ENCODE peak calls at places on chromosomes 4 and X, in six cellular contexts. H is mucosa of descending colon, S is cardiac fibroblast, K is fibroblast of the aortic adventitia, B is AG10803, E is foreskin fibroblast. R is an unnamed sample.

GRCh38 chr4:78612398-78613005 is 60.9 kb downstream of the ANXA3 start:
- DNase-seq in H (no peak), S (peak), K (peak), B (peak), E (peak), R (no peak)

GRCh38 chr4:177446571-177446970 is 4.3 kb upstream of the AGA start:
- DNase-seq in H (no peak), S (no peak), K (no peak), B (no peak), E (no peak), R (no peak)

GRCh38 chrX:48761674-48762471 is at the start of gene GLOD5:
- DNase-seq in H (peak), S (peak), K (no peak), B (peak), E (no peak), R (no peak)

GRCh38 chr4:5199142-5199541 is 147.9 kb downstream of the STK32B start:
- DNase-seq in H (no peak), S (no peak), K (no peak), B (no peak), E (no peak), R (no peak)

GRCh38 chr4:116122131-116122530 is 963.2 kb downstream of the TRAM1L1 start:
- DNase-seq in H (no peak), S (no peak), K (no peak), B (no peak), E (no peak), R (no peak)

GRCh38 chrX:155871934-155872333 is 9.2 kb upstream of the VAMP7 start:
- DNase-seq in H (no peak), S (no peak), K (no peak), B (no peak), E (no peak), R (no peak)

GRCh38 chrX:19613645-19614323 is 98.5 kb upstream of the MAP3K15 start:
- DNase-seq in H (no peak), S (no peak), K (no peak), B (no peak), E (no peak), R (no peak)

GRCh38 chr4:169286562-169287301 is 16.0 kb upstream of the SH3RF1 start:
- DNase-seq in H (no peak), S (no peak), K (no peak), B (peak), E (no peak), R (no peak)

GRCh38 chr4:30792616-30793015 is 72.4 kb downstream of the PCDH7 start:
- DNase-seq in H (no peak), S (no peak), K (peak), B (no peak), E (no peak), R (no peak)

GRCh38 chrX:132774312-132774711 is 184.1 kb downstream of the HS6ST2 start:
- DNase-seq in H (no peak), S (no peak), K (no peak), B (no peak), E (no peak), R (no peak)

GRCh38 chr4:105192474-105192873 is 45.8 kb downstream of the TET2 start:
- DNase-seq in H (no peak), S (no peak), K (no peak), B (no peak), E (no peak), R (no peak)

GRCh38 chr4:113628711-113629110 is 132.8 kb downstream of the CAMK2D start:
- DNase-seq in H (no peak), S (no peak), K (no peak), B (no peak), E (no peak), R (no peak)

GRCh38 chr4:174928575-174929253 is 10.6 kb downstream of the ADAM29 start:
- DNase-seq in H (no peak), S (no peak), K (no peak), B (no peak), E (no peak), R (no peak)

GRCh38 chr4:36812153-36812552 is 432.4 kb upstream of the NWD2 start:
- DNase-seq in H (no peak), S (no peak), K (no peak), B (no peak), E (no peak), R (no peak)

GRCh38 chrX:112473654-112474053 is 206.1 kb downstream of the LHFPL1 start:
- DNase-seq in H (no peak), S (no peak), K (no peak), B (no peak), E (no peak), R (no peak)

GRCh38 chr4:35723973-35724372 is 520.3 kb downstream of the ARAP2 start:
- DNase-seq in H (no peak), S (no peak), K (no peak), B (no peak), E (no peak), R (no peak)

GRCh38 chrX:117910216-117910615 is 206.4 kb downstream of the KLHL13 start:
- DNase-seq in H (no peak), S (no peak), K (no peak), B (no peak), E (no peak), R (no peak)

GRCh38 chr4:165301833-165302232 is 25.6 kb upstream of the MSMO1 start:
- DNase-seq in H (no peak), S (peak), K (peak), B (peak), E (no peak), R (no peak)

GRCh38 chr4:137309424-137309823 is 222.9 kb downstream of the PCDH18 start:
- DNase-seq in H (no peak), S (no peak), K (no peak), B (no peak), E (no peak), R (no peak)

GRCh38 chrX:255923-256331 is 25.3 kb upstream of the PLCXD1 start:
- DNase-seq in H (peak), S (no peak), K (no peak), B (no peak), E (no peak), R (peak)

GRCh38 chrX:29215251-29215650 is 628.0 kb downstream of the IL1RAPL1 start:
- DNase-seq in H (no peak), S (peak), K (peak), B (no peak), E (no peak), R (no peak)

GRCh38 chrX:82626978-82627377 is 881.1 kb upstream of the POU3F4 start:
- DNase-seq in H (no peak), S (no peak), K (no peak), B (no peak), E (no peak), R (no peak)

GRCh38 chr4:8547108-8547911 is 32.9 kb upstream of the GPR78 start:
- DNase-seq in H (no peak), S (peak), K (peak), B (peak), E (no peak), R (no peak)

GRCh38 chrX:17475820-17476219 is 100.8 kb downstream of the NHS start:
- DNase-seq in H (no peak), S (peak), K (peak), B (peak), E (no peak), R (no peak)

GRCh38 chrX:53254570-53255461 is 26.6 kb downstream of the IQSEC2 start:
- DNase-seq in H (no peak), S (no peak), K (no peak), B (no peak), E (no peak), R (no peak)

GRCh38 chr4:48225368-48226141 is 44.1 kb downstream of the TEC start:
- DNase-seq in H (no peak), S (no peak), K (no peak), B (no peak), E (peak), R (no peak)

GRCh38 chrX:9562851-9563250 is 98.0 kb downstream of the TBL1X start:
- DNase-seq in H (no peak), S (peak), K (peak), B (peak), E (peak), R (no peak)

GRCh38 chr4:16196482-16197393 is 29.5 kb downstream of the TAPT1 start:
- DNase-seq in H (no peak), S (peak), K (peak), B (peak), E (peak), R (no peak)

GRCh38 chr4:9898596-9899345 is 117.3 kb downstream of the DRD5 start:
- DNase-seq in H (no peak), S (peak), K (peak), B (peak), E (peak), R (peak)

GRCh38 chr4:26568446-26568994 is 15.4 kb upstream of the TBC1D19 start:
- DNase-seq in H (no peak), S (peak), K (peak), B (peak), E (peak), R (no peak)

GRCh38 chrX:132965461-132965860 is 7.0 kb upstream of the HS6ST2 start:
- DNase-seq in H (no peak), S (no peak), K (no peak), B (no peak), E (no peak), R (no peak)

GRCh38 chrX:23557070-23557469 is 110.2 kb upstream of the PRDX4 start:
- DNase-seq in H (no peak), S (peak), K (peak), B (no peak), E (no peak), R (no peak)

GRCh38 chr4:7328913-7329638 is 105.7 kb downstream of the PSAPL1 start:
- DNase-seq in H (peak), S (peak), K (peak), B (peak), E (peak), R (no peak)

GRCh38 chrX:49247346-49247745 is 12.1 kb downstream of the CCDC22 start:
- DNase-seq in H (no peak), S (no peak), K (no peak), B (no peak), E (no peak), R (no peak)

GRCh38 chr4:74540193-74540592 is 95.3 kb downstream of the AREG start:
- DNase-seq in H (no peak), S (peak), K (peak), B (peak), E (no peak), R (no peak)

GRCh38 chr4:77453911-77454310 is 151.7 kb upstream of the CXCL13 start:
- DNase-seq in H (no peak), S (no peak), K (no peak), B (no peak), E (no peak), R (no peak)

GRCh38 chr4:80186666-80187065 is 10.6 kb upstream of the PRDM8 start:
- DNase-seq in H (no peak), S (no peak), K (no peak), B (no peak), E (no peak), R (no peak)

DNA sequence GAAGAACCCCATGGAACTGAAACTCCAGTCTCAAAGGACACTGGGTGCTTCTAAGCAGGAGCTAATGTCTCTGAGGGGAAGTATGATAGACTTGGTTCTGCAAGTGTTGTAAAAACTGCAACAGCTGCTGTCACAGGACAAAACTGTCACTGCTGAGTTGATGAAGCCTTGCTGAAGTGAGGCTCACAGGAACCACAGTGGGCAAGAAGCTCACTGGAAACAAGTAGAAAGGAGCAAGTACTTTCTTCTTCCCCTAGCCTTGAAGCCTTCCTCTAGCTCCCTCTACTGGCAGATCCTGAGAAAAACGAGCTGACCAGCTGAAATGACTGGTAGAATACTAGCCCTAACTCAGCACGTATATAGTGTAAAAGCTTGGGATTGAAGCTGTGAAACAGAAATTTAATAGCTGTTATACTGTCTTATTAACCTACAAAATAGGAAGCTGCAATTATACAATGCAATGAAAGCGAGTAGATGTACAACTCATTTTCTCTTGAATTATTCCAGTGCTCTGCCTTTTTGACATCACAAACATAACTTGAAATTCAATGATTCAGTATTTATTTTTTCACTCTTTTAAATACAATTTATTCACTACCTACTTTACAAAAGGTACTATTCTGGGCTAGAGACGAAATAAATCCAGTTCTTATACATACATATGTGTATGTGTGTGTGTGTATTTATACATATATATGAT is 91.4 kb downstream of the GABRB1 start:
- DNase-seq in H (no peak), S (peak), K (peak), B (peak), E (peak), R (no peak)
- TF ChIP-seq CTCF in H (peak), S (peak), K (peak), B (peak), E (peak), R (peak)

DNA sequence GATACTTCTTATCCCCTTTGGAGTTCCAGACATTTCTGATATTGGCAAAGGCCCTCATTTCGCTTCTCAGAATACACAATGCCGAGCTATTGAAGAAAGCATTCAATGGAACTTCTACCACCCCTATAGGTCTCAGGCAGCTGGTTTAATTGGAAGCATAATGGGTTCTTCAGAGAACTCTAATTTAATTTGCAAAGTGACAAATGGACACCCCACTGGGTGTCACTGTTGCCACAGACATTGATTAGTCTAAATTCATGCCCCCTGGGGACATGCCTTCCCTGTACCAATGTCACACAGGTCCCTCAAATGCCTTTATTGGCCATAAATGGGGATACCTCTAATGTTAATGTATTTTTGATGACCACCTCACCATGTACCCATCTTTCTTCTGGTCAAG is 22.9 kb upstream of the TMEM255A start:
- DNase-seq in H (no peak), S (no peak), K (no peak), B (no peak), E (no peak), R (no peak)
- TF ChIP-seq CTCF in H (no peak), S (no peak), K (no peak), B (no peak), E (no peak), R (peak)

GRCh38 chr4:147733614-147734344 is 1.9 kb downstream of the ARHGAP10 start:
- DNase-seq in H (no peak), S (peak), K (peak), B (peak), E (peak), R (no peak)
- TF ChIP-seq CTCF in H (no peak), S (no peak), K (no peak), B (no peak), E (no peak), R (no peak)

DNA sequence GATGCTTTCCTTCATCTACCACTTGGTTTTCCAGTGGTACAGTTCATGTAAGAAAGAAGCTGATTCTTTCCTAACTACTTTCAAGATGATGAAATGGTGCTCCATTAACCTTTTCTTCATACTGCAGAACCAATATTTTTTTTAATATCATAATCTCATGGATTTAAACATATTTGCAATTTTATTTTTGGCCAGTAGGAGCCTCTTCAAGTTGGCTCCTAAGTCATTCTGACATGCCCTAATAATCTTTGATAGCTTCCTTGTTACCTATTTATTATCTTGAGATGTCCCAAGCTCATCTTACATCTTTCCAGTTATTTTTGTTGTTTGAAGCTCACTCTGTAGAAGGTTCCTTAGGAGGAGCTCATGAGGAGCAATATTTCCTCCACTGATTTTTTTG is 170.2 kb downstream of the APBB2 start:
- DNase-seq in H (no peak), S (no peak), K (no peak), B (no peak), E (no peak), R (no peak)
- TF ChIP-seq CTCF in H (no peak), S (no peak), K (no peak), B (no peak), E (no peak), R (no peak)

DNA sequence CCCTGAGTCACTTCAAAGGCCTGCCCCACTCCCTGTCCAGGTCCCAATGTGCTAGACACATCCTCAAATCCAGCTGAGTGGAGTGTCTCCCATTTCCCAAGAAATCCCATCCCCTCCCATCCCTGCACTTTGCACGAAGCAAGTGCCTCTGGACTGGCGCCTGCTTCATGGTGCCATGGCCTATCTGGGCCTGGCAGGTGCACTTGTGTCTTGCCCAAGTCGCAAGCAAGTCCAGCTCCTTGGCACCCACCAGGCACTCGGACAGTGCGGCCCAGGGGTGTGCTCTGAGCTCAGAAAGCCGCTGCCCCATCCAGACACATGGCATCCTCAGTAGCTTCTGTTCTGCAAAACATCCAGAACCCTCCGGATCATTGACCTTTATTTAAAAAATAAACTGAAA is 97.4 kb downstream of the DCTD start:
- DNase-seq in H (no peak), S (no peak), K (no peak), B (no peak), E (no peak), R (no peak)
- TF ChIP-seq CTCF in H (no peak), S (no peak), K (no peak), B (no peak), E (no peak), R (no peak)

GRCh38 chrX:151830911-151831310 is 81.8 kb upstream of the MAGEA4 start:
- DNase-seq in H (no peak), S (peak), K (peak), B (no peak), E (no peak), R (no peak)

GRCh38 chrX:151828434-151829080 is 84.1 kb upstream of the MAGEA4 start:
- DNase-seq in H (no peak), S (no peak), K (peak), B (no peak), E (peak), R (no peak)

GRCh38 chrX:151821226-151821625 is 86.7 kb downstream of the CNGA2 start:
- DNase-seq in H (no peak), S (no peak), K (no peak), B (no peak), E (no peak), R (no peak)

DNA sequence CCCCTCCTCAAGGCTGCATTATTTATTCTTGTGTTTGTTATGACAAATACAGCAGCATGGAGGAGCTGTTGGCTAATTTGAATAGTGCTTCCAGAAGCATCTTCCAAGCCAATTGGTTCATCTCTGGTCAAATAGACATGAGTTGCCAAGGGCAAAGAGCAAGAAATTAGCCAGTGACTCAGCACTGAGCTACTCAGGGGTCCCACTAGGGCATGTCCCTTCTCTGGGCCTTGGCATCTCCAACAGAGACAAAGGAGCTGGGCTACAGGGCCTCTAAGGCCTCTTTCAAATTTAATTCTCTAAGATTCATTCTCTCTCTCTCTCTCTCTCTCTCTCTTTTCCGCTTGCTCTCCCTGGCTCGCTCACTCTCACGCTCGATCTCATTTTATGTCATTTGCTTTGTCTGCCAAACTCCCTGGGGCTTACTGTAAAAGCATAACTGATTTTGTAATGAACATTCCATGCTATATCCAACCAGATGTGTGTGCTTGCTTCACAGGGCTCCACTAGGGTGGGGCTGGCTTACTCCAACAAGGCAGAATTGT is 86.7 kb upstream of the MAGEA4 start:
- DNase-seq in H (no peak), S (peak), K (peak), B (peak), E (peak), R (no peak)
- TF ChIP-seq CTCF in H (no peak), S (peak), K (peak), B (peak), E (peak), R (no peak)

DNA sequence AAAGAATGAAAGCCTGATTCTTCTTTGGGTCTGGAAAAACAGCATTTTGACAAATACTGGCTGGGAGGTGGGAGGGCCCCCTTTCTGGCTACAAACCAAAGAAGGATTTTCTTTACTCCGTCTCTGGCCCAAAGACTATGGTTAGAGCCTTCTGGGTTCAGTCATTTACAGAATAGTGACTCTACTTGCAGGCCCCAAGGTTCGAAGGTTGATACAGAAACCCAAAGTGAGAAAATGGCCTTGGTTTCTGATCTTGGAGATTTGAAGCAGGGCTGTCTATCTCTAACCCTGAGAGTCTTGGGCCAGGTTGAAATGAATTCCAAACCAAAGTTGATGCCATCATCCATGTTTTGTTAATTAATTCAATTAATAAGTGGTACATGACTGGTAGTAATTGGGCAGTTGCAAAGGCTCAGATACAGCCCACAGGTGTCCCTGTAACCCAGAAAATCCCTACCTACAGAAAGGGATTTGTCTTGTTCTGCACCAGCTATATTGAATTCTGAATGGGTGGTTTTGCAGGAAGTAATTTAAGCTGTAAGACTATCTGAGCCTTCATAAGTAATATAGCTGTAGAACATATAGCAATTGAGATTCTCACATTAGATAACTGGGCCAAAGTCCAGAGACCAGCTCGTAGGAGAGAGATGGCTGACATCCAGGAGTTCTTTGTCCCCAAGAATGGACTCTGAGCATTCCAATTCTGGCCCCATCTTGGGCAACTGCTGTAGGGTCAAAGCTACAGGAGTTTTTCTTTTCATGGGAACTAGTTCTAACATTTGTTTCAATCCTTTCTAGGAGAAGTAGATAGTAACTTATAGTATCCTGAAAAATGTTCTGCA is 34.5 kb downstream of the CHRNA9 start:
- DNase-seq in H (no peak), S (no peak), K (no peak), B (no peak), E (no peak), R (no peak)
- TF ChIP-seq CTCF in H (no peak), S (no peak), K (no peak), B (no peak), E (no peak), R (no peak)

R was measured in dorsolateral prefrontal cortex.